ENCODE peak calls at places on chromosomes 12 and 14, in six cellular contexts. W, P, H, F, I and C are unnamed samples.

GRCh38 chr12:52074656-52075408 is 4.7 kb upstream of the SMIM41 start:
- DNase-seq in W (no peak), P (no peak), H (peak), F (no peak), I (no peak), C (no peak)

GRCh38 chr12:107458990-107459389 is 226.6 kb upstream of the PWP1 start:
- DNase-seq in W (no peak), P (no peak), H (no peak), F (no peak), I (no peak), C (no peak)

GRCh38 chr14:22474730-22475351 is 114.2 kb downstream of the DAD1 start:
- DNase-seq in W (no peak), P (no peak), H (no peak), F (no peak), I (no peak), C (no peak)

GRCh38 chr12:100959481-100959880 is 164.9 kb downstream of the ANO4 start:
- DNase-seq in W (no peak), P (no peak), H (no peak), F (no peak), I (no peak), C (no peak)

GRCh38 chr14:95123895-95124579 is 33.3 kb downstream of the DICER1 start:
- DNase-seq in W (no peak), P (peak), H (no peak), F (no peak), I (no peak), C (peak)

GRCh38 chr12:106709068-106709511 is 65.4 kb upstream of the RIC8B start:
- DNase-seq in W (no peak), P (no peak), H (no peak), F (no peak), I (no peak), C (no peak)

GRCh38 chr12:15664491-15664890 is 124.7 kb downstream of the EPS8 start:
- DNase-seq in W (no peak), P (no peak), H (no peak), F (no peak), I (no peak), C (no peak)

GRCh38 chr14:91511014-91511466 is 930 bp upstream of the PPP4R3A start:
- DNase-seq in W (no peak), P (no peak), H (peak), F (no peak), I (no peak), C (no peak)

GRCh38 chr12:98606367-98606985 is 13.0 kb downstream of the SLC25A3 start:
- DNase-seq in W (no peak), P (no peak), H (no peak), F (no peak), I (no peak), C (no peak)

GRCh38 chr12:54701940-54702592 is 53.9 kb upstream of the DCD start:
- DNase-seq in W (no peak), P (no peak), H (peak), F (no peak), I (peak), C (no peak)

GRCh38 chr14:99117671-99118045 is 154.3 kb downstream of the BCL11B start:
- DNase-seq in W (no peak), P (no peak), H (no peak), F (no peak), I (no peak), C (no peak)

GRCh38 chr12:31234053-31234835 is 91.7 kb downstream of the SINHCAF start:
- DNase-seq in W (no peak), P (no peak), H (peak), F (no peak), I (no peak), C (no peak)

GRCh38 chr14:83548061-83548839 is 1981.7 kb upstream of the FLRT2 start:
- DNase-seq in W (no peak), P (no peak), H (no peak), F (no peak), I (no peak), C (no peak)

GRCh38 chr12:76685246-76685678 is 78.7 kb upstream of the ZDHHC17 start:
- DNase-seq in W (no peak), P (peak), H (peak), F (peak), I (no peak), C (peak)

GRCh38 chr14:36086629-36087380 is 89.7 kb downstream of the PTCSC3 start:
- DNase-seq in W (no peak), P (no peak), H (no peak), F (no peak), I (no peak), C (no peak)

GRCh38 chr12:120257041-120257821 is 8.3 kb downstream of the PXN start:
- DNase-seq in W (no peak), P (no peak), H (no peak), F (no peak), I (no peak), C (peak)